ENCODE peak calls at places on chromosome 4, in five cellular contexts. One of them, this sample, is unnamed.
A peak's percentile ranks its signal among the peaks of the same experiment; 100 is the strongest.

GRCh38 chr4:54658321-54659093 is 750 bp downstream of the KIT start:
- DNase-seq in upper lobe of left lung: peak; percentile 90
- DNase-seq in GM12892: peak; percentile 25
- DNase-seq in H1: peak; percentile 78
- DNase-seq in GM12891: peak; percentile 35
- DNase-seq in this sample: no peak

GRCh38 chr4:83231620-83232056 is 53.0 kb downstream of the COQ2 start:
- DNase-seq in upper lobe of left lung: no peak
- DNase-seq in GM12892: no peak
- DNase-seq in H1: no peak
- DNase-seq in GM12891: no peak
- DNase-seq in this sample: no peak

GRCh38 chr4:107913283-107913899 is 18.0 kb upstream of the CYP2U1 start:
- DNase-seq in upper lobe of left lung: no peak
- DNase-seq in GM12892: no peak
- DNase-seq in H1: no peak
- DNase-seq in GM12891: no peak
- DNase-seq in this sample: no peak

GRCh38 chr4:152973614-152974200 is 37.6 kb downstream of the FHDC1 start:
- DNase-seq in upper lobe of left lung: no peak
- DNase-seq in GM12892: no peak
- DNase-seq in H1: no peak
- DNase-seq in GM12891: no peak
- DNase-seq in this sample: no peak

GRCh38 chr4:110087116-110087708 is 111.2 kb downstream of the ELOVL6 start:
- DNase-seq in upper lobe of left lung: no peak
- DNase-seq in GM12892: no peak
- DNase-seq in H1: no peak
- DNase-seq in GM12891: no peak
- DNase-seq in this sample: no peak

GRCh38 chr4:47836655-47837581 is 949 bp downstream of the CORIN start:
- DNase-seq in upper lobe of left lung: peak; percentile 88
- DNase-seq in GM12892: peak; percentile 52
- DNase-seq in H1: peak; percentile 85
- DNase-seq in GM12891: peak; percentile 56
- DNase-seq in this sample: no peak

GRCh38 chr4:14078311-14078710 is 450.8 kb upstream of the BOD1L1 start:
- DNase-seq in upper lobe of left lung: no peak
- DNase-seq in GM12892: no peak
- DNase-seq in H1: no peak
- DNase-seq in GM12891: no peak
- DNase-seq in this sample: no peak

GRCh38 chr4:188110036-188110435 is 633 bp upstream of the TRIML2 start:
- DNase-seq in upper lobe of left lung: no peak
- DNase-seq in GM12892: no peak
- DNase-seq in H1: no peak
- DNase-seq in GM12891: no peak
- DNase-seq in this sample: no peak

GRCh38 chr4:66736593-66736992 is 808.7 kb downstream of the CENPC start:
- DNase-seq in upper lobe of left lung: no peak
- DNase-seq in GM12892: no peak
- DNase-seq in H1: no peak
- DNase-seq in GM12891: no peak
- DNase-seq in this sample: no peak

GRCh38 chr4:99790796-99791617 is 25.6 kb upstream of the DAPP1 start:
- DNase-seq in upper lobe of left lung: no peak
- DNase-seq in GM12892: no peak
- DNase-seq in H1: no peak
- DNase-seq in GM12891: no peak
- DNase-seq in this sample: no peak

GRCh38 chr4:123922847-123923246 is 526.3 kb downstream of the SPRY1 start:
- DNase-seq in upper lobe of left lung: no peak
- DNase-seq in GM12892: no peak
- DNase-seq in H1: no peak
- DNase-seq in GM12891: no peak
- DNase-seq in this sample: no peak

GRCh38 chr4:152917533-152918395 is 18.4 kb upstream of the FHDC1 start:
- DNase-seq in upper lobe of left lung: no peak
- DNase-seq in GM12892: no peak
- DNase-seq in H1: no peak
- DNase-seq in GM12891: no peak
- DNase-seq in this sample: no peak

GRCh38 chr4:181618038-181618618 is 625.1 kb upstream of the TENM3 start:
- DNase-seq in upper lobe of left lung: no peak
- DNase-seq in GM12892: no peak
- DNase-seq in H1: no peak
- DNase-seq in GM12891: no peak
- DNase-seq in this sample: no peak

GRCh38 chr4:36997727-36998126 is 246.8 kb upstream of the NWD2 start:
- DNase-seq in upper lobe of left lung: no peak
- DNase-seq in GM12892: no peak
- DNase-seq in H1: no peak
- DNase-seq in GM12891: no peak
- DNase-seq in this sample: no peak

GRCh38 chr4:153185453-153185852 is 18.8 kb upstream of the TRIM2 start:
- DNase-seq in upper lobe of left lung: no peak
- DNase-seq in GM12892: no peak
- DNase-seq in H1: no peak
- DNase-seq in GM12891: no peak
- DNase-seq in this sample: no peak

GRCh38 chr4:119105605-119106004 is 30.0 kb upstream of the MYOZ2 start:
- DNase-seq in upper lobe of left lung: no peak
- DNase-seq in GM12892: no peak
- DNase-seq in H1: no peak
- DNase-seq in GM12891: no peak
- DNase-seq in this sample: no peak

GRCh38 chr4:15938182-15938581 is 358 bp downstream of the FGFBP1 start:
- DNase-seq in upper lobe of left lung: no peak
- DNase-seq in GM12892: no peak
- DNase-seq in H1: peak; percentile 54
- DNase-seq in GM12891: no peak
- DNase-seq in this sample: no peak

GRCh38 chr4:25090516-25090915 is 59.8 kb upstream of the LGI2 start:
- DNase-seq in upper lobe of left lung: no peak
- DNase-seq in GM12892: no peak
- DNase-seq in H1: no peak
- DNase-seq in GM12891: no peak
- DNase-seq in this sample: no peak

GRCh38 chr4:72571337-72571736 is 2.3 kb upstream of the ADAMTS3 start:
- DNase-seq in upper lobe of left lung: no peak
- DNase-seq in GM12892: no peak
- DNase-seq in H1: no peak
- DNase-seq in GM12891: no peak
- DNase-seq in this sample: no peak

GRCh38 chr4:72568959-72569718 is at the start of gene ADAMTS3:
- DNase-seq in upper lobe of left lung: peak; percentile 89
- DNase-seq in GM12892: peak; percentile 25
- DNase-seq in H1: peak; percentile 86
- DNase-seq in GM12891: peak; percentile 30
- DNase-seq in this sample: no peak

GRCh38 chr4:72567821-72568620 is 1.0 kb downstream of the ADAMTS3 start:
- DNase-seq in upper lobe of left lung: peak; percentile 80
- DNase-seq in GM12892: peak; percentile 13
- DNase-seq in H1: peak; percentile 75
- DNase-seq in GM12891: peak; percentile 30
- DNase-seq in this sample: peak; percentile 90

GRCh38 chr4:72567036-72567435 is 2.0 kb downstream of the ADAMTS3 start:
- DNase-seq in upper lobe of left lung: no peak
- DNase-seq in GM12892: no peak
- DNase-seq in H1: no peak
- DNase-seq in GM12891: no peak
- DNase-seq in this sample: no peak

DNA sequence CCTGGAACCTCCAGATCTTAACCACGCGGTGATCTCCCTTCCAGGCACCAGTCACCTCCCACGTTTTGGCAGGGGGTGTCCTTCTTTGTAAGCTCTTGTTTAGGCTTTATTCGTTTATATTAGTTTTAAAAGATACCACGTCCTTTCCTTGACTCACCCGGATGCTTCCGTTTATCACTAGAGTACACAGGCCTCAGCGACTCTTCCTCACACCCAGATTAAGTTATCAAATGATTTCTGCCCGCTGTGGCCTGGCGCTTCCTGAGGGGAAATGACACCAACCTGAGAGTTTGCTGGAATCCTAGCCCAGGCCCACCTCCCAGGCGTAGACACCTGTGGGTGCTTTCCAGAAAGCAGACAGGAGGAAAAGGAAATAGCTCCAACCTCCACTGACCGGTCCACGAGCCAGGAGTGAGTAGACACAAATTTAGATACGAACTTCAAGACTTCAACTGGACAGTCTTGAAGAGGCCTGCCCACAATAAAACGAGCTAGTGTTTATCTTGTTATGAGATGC is 756 bp upstream of the ADAMTS3 start:
- DNase-seq in upper lobe of left lung: no peak
- DNase-seq in GM12892: no peak
- DNase-seq in H1: no peak
- DNase-seq in GM12891: no peak
- DNase-seq in this sample: no peak
- TF ChIP-seq POLR2AphosphoS5 in upper lobe of left lung: peak; percentile 40
- TF ChIP-seq POLR2AphosphoS5 in GM12892: no peak
- TF ChIP-seq POLR2AphosphoS5 in H1: no peak
- TF ChIP-seq POLR2AphosphoS5 in GM12891: no peak
- TF ChIP-seq POLR2AphosphoS5 in this sample: no peak

GRCh38 chr4:142091691-142092182 is 455.4 kb downstream of the IL15 start:
- DNase-seq in upper lobe of left lung: no peak
- DNase-seq in GM12892: no peak
- DNase-seq in H1: no peak
- DNase-seq in GM12891: no peak
- DNase-seq in this sample: peak; percentile 91

GRCh38 chr4:142085631-142086292 is 449.4 kb downstream of the IL15 start:
- DNase-seq in upper lobe of left lung: no peak
- DNase-seq in GM12892: no peak
- DNase-seq in H1: no peak
- DNase-seq in GM12891: no peak
- DNase-seq in this sample: no peak

GRCh38 chr4:142091085-142091513 is 454.7 kb downstream of the IL15 start:
- DNase-seq in upper lobe of left lung: no peak
- DNase-seq in GM12892: no peak
- DNase-seq in H1: no peak
- DNase-seq in GM12891: no peak
- DNase-seq in this sample: no peak

GRCh38 chr4:142092941-142093340 is 456.6 kb downstream of the IL15 start:
- DNase-seq in upper lobe of left lung: no peak
- DNase-seq in GM12892: no peak
- DNase-seq in H1: no peak
- DNase-seq in GM12891: no peak
- DNase-seq in this sample: no peak

GRCh38 chr4:142088906-142089305 is 452.5 kb downstream of the IL15 start:
- DNase-seq in upper lobe of left lung: no peak
- DNase-seq in GM12892: no peak
- DNase-seq in H1: no peak
- DNase-seq in GM12891: no peak
- DNase-seq in this sample: no peak
- TF ChIP-seq POLR2AphosphoS5 in upper lobe of left lung: no peak
- TF ChIP-seq POLR2AphosphoS5 in GM12892: no peak
- TF ChIP-seq POLR2AphosphoS5 in H1: no peak
- TF ChIP-seq POLR2AphosphoS5 in GM12891: no peak
- TF ChIP-seq POLR2AphosphoS5 in this sample: no peak

DNA sequence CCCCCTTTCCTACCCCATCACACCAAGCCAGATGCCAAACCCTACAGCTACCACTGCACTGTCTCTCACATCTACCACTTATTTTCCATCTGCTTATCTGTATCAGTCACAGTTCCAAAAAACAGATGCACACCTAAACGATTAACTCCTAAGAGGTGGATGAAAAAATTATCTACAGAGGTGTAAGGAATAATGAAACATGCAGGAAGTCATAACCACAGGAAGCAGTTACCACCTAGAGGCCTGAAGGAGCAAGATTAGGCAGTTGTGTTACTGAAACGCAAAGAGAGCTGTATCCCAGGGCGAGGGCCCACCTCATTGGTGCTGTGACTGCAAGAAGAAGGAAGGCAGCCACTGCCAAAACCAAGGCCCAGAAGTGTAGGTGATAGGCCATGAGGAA is 87.8 kb upstream of the FAM241A start:
- DNase-seq in upper lobe of left lung: no peak
- DNase-seq in GM12892: no peak
- DNase-seq in H1: no peak
- DNase-seq in GM12891: no peak
- DNase-seq in this sample: no peak
- TF ChIP-seq POLR2AphosphoS5 in upper lobe of left lung: no peak
- TF ChIP-seq POLR2AphosphoS5 in GM12892: no peak
- TF ChIP-seq POLR2AphosphoS5 in H1: no peak
- TF ChIP-seq POLR2AphosphoS5 in GM12891: no peak
- TF ChIP-seq POLR2AphosphoS5 in this sample: no peak

DNA sequence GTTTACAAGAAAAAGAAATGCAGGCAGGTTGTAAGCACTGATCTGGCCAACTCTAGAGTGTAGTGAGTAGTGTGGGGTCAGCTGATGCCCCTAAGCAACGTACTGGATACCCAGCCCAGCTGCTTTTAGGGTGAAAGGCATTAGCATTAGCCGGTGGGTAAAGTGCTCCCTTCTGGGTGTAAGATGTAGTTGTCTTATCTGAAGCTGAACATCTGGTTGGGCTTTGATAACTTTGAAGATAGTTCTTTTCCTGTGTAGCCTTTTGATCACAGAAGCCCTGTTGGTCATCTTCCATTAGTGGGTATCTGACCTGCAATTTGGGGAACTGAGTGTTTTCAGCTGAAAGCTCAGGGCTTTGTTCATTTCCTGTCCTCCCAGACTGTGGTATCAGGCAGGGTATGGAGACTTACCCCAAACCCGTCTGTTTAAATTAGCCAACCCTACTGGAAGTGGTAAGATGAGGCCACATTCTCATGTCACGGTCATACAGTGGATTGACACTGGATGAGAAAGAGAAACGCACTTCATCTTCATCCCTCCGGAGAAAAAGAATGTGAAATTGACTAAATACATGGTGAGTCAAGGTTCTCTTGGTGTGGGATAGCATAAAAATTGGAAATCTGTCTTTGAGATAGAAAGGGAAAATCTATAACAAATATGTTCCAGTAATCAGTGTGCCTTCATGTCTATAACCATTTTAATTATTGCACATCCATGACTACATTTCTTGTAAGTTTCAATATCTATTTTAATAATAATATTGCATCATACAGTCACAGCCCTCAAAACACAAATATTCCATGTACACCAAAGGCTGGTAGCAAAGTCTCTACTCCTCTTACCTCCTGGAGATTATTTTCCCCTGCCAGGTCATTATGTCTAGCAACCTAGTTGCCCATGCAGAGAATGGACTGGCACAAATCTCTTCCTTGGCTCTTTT is 8.7 kb downstream of the RHOH start:
- DNase-seq in upper lobe of left lung: no peak
- DNase-seq in GM12892: no peak
- DNase-seq in H1: no peak
- DNase-seq in GM12891: no peak
- DNase-seq in this sample: no peak
- TF ChIP-seq POLR2AphosphoS5 in upper lobe of left lung: peak; percentile 27
- TF ChIP-seq POLR2AphosphoS5 in GM12892: peak; percentile 79
- TF ChIP-seq POLR2AphosphoS5 in H1: no peak
- TF ChIP-seq POLR2AphosphoS5 in GM12891: peak; percentile 33
- TF ChIP-seq POLR2AphosphoS5 in this sample: no peak

GRCh38 chr4:185567828-185568442 is 32.6 kb upstream of the PDLIM3 start:
- DNase-seq in upper lobe of left lung: peak; percentile 27
- DNase-seq in GM12892: no peak
- DNase-seq in H1: no peak
- DNase-seq in GM12891: no peak
- DNase-seq in this sample: no peak
- TF ChIP-seq POLR2AphosphoS5 in upper lobe of left lung: no peak
- TF ChIP-seq POLR2AphosphoS5 in GM12892: no peak
- TF ChIP-seq POLR2AphosphoS5 in H1: no peak
- TF ChIP-seq POLR2AphosphoS5 in GM12891: no peak
- TF ChIP-seq POLR2AphosphoS5 in this sample: no peak